ENCODE peak calls at places on chromosomes 13 and 19, in four cellular contexts. H, D, N and J are unnamed samples.

GRCh38 chr13:113724780-113725315 is 34.2 kb upstream of the TMEM255B start:
- DNase-seq in D (peak; percentile 45), H (peak; percentile 86), N (no peak), J (peak; percentile 66)

GRCh38 chr13:33185853-33186252 is 99.7 kb downstream of the STARD13 start:
- DNase-seq in D (peak; percentile 49), N (no peak), H (no peak), J (no peak)

GRCh38 chr19:3849092-3849491 is 19.7 kb downstream of the ZFR2 start:
- DNase-seq in D (no peak), N (no peak), H (peak; percentile 80), J (no peak)

GRCh38 chr13:24279706-24280105 is 29.7 kb upstream of the C1QTNF9 start:
- DNase-seq in N (no peak), H (no peak), D (peak; percentile 45), J (no peak)

GRCh38 chr13:41241626-41242025 is 21.8 kb downstream of the MTRF1 start:
- DNase-seq in H (no peak), N (no peak), D (no peak), J (no peak)

GRCh38 chr13:40780822-40781401 is 8.5 kb upstream of the SLC25A15 start:
- DNase-seq in N (no peak), H (peak; percentile 48), D (peak; percentile 44), J (no peak)

GRCh38 chr19:4633140-4633967 is 6.0 kb upstream of the TNFAIP8L1 start:
- DNase-seq in D (peak; percentile 90), N (no peak), H (peak; percentile 88), J (no peak)

GRCh38 chr19:49437231-49437630 is 4.1 kb downstream of the SLC17A7 start:
- DNase-seq in H (no peak), D (no peak), N (no peak), J (no peak)

GRCh38 chr19:15934332-15935078 is at the start of gene CYP4F11:
- DNase-seq in N (no peak), H (no peak), D (no peak), J (no peak)

GRCh38 chr13:24097064-24097463 is 63.5 kb upstream of the SPATA13 start:
- DNase-seq in D (peak; percentile 68), H (no peak), N (no peak), J (no peak)

GRCh38 chr13:26468203-26468602 is 89.3 kb upstream of the WASF3 start:
- DNase-seq in H (no peak), N (no peak), D (no peak), J (no peak)

GRCh38 chr13:30796833-30797601 is 61.7 kb downstream of the ALOX5AP start:
- DNase-seq in H (no peak), D (no peak), N (no peak), J (no peak)

GRCh38 chr13:114128624-114129522 is 3.5 kb downstream of the RASA3 start:
- DNase-seq in H (no peak), N (no peak), D (peak; percentile 98), J (no peak)

GRCh38 chr13:104286566-104287290 is 1220.5 kb upstream of the SLC10A2 start:
- DNase-seq in H (peak; percentile 37), N (no peak), D (no peak), J (peak; percentile 15)

GRCh38 chr13:70203661-70204229 is 95.5 kb upstream of the KLHL1 start:
- DNase-seq in D (no peak), N (no peak), H (no peak), J (no peak)

GRCh38 chr13:77896536-77896935 is 22.1 kb downstream of the EDNRB start:
- DNase-seq in D (peak; percentile 38), H (no peak), N (no peak), J (no peak)

GRCh38 chr19:37817180-37817911 is 38.0 kb upstream of the ZNF573 start:
- DNase-seq in N (peak; percentile 10), H (peak; percentile 91), D (no peak), J (peak; percentile 63)

GRCh38 chr13:42880241-42880640 is 98.9 kb downstream of the FAM216B start:
- DNase-seq in N (no peak), D (no peak), H (no peak), J (no peak)

GRCh38 chr13:41284512-41285288 is 21.3 kb upstream of the MTRF1 start:
- DNase-seq in D (no peak), H (no peak), N (no peak), J (no peak)

GRCh38 chr13:113034451-113035208 is 65.6 kb downstream of the MCF2L start:
- DNase-seq in D (peak; percentile 52), N (no peak), H (peak; percentile 60), J (peak; percentile 33)

GRCh38 chr19:15248648-15249559 is 16.7 kb upstream of the EPHX3 start:
- DNase-seq in N (no peak), D (peak; percentile 88), H (no peak), J (no peak)

GRCh38 chr19:53519431-53519830 is 18.5 kb upstream of the ZNF331 start:
- DNase-seq in H (no peak), N (no peak), D (no peak), J (no peak)

GRCh38 chr13:56735537-56735942 is 405.2 kb upstream of the PRR20A start:
- DNase-seq in N (no peak), D (no peak), H (peak; percentile 75), J (no peak)

GRCh38 chr13:40028446-40028845 is 373.0 kb downstream of the COG6 start:
- DNase-seq in H (no peak), N (no peak), D (no peak), J (no peak)

GRCh38 chr13:86585826-86586225 is 786.6 kb upstream of the SLITRK6 start:
- DNase-seq in N (no peak), H (no peak), D (peak; percentile 81), J (no peak)

GRCh38 chr13:46580362-46580839 is 27.4 kb downstream of the LRCH1 start:
- DNase-seq in D (no peak), H (no peak), N (no peak), J (no peak)

GRCh38 chr19:862529-863304 is 3.3 kb downstream of the CFD start:
- DNase-seq in H (peak; percentile 92), D (peak; percentile 60), N (peak; percentile 70), J (peak; percentile 57)

GRCh38 chr13:59300347-59301165 is 863.2 kb downstream of the DIAPH3 start:
- DNase-seq in H (no peak), D (no peak), N (no peak), J (no peak)

GRCh38 chr13:79451500-79451962 is 29.4 kb upstream of the NDFIP2 start:
- DNase-seq in H (peak; percentile 42), D (peak; percentile 96), N (no peak), J (no peak)

GRCh38 chr13:75877092-75877491 is 241.0 kb downstream of the LMO7 start:
- DNase-seq in N (no peak), H (no peak), D (no peak), J (peak; percentile 8)
- H2BK12ac ChIP-seq in N (no peak overlapping the region), H (no peak overlapping the region), D (peak overlapping the region; percentile 96), J (no peak overlapping the region)

GRCh38 chr19:39481229-39481545 is 549 bp downstream of the TIMM50 start:
- DNase-seq in H (no peak), N (no peak), D (peak; percentile 22), J (no peak)
- H3K18ac ChIP-seq in H (peak overlapping the region; percentile 69), N (peak overlapping the region; percentile 85), D (no peak overlapping the region), J (peak overlapping the region; percentile 95)

GRCh38 chr13:29521336-29521735 is 74.2 kb downstream of the SLC7A1 start:
- DNase-seq in N (no peak), H (no peak), D (no peak), J (no peak)

GRCh38 chr13:29522044-29522685 is 73.3 kb downstream of the SLC7A1 start:
- DNase-seq in D (peak; percentile 95), H (no peak), N (no peak), J (no peak)

GRCh38 chr13:29524176-29524575 is 71.3 kb downstream of the SLC7A1 start:
- DNase-seq in D (no peak), H (no peak), N (no peak), J (no peak)

GRCh38 chr13:29524641-29525040 is 70.8 kb downstream of the SLC7A1 start:
- DNase-seq in N (no peak), D (no peak), H (no peak), J (no peak)

DNA sequence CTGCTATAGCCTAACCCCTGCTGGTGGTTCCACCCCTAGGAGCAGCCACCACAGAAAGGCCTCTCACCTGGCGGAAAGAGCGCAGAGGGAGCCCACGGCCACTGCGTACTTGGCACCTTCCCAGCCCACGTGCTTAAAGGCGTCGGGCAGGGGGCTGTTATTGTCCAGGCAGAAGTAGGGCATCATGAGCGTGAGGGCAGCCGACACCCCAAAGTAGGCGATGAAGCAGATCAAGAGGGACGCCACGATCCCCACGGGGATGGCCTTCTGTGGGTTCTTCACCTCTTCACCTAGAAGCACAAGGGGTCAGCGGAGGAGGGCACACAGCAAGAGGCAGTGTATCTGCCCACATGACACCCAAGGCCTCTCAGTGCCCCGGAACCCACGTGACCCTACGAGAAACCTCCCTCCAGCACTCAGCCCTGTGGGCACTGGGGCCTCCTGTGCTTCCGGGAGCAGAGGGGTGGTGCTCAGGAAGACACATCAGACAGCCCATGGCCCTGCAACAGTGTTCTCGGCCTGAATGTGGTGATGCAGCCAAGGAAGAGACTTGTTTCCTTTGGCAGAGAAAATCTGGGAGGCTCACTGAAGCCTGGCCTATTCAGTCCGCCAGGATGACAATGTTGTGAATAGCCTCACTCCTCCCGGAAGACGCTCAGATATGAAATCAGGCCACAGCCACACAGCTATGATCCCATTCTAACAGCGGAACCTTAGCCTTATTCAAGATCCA is 72.1 kb downstream of the SLC7A1 start:
- DNase-seq in D (no peak), N (no peak), H (no peak), J (no peak)
- H2BK12ac ChIP-seq in D (no peak overlapping the region), N (no peak overlapping the region), H (no peak overlapping the region), J (no peak overlapping the region)

GRCh38 chr19:48394331-48395169 is 1.1 kb downstream of the GRIN2D start:
- DNase-seq in H (peak; percentile 46), D (no peak), N (no peak), J (no peak)
- H3K18ac ChIP-seq in H (no peak overlapping the region), D (peak overlapping the region; percentile 78), N (peak overlapping the region; percentile 62), J (peak overlapping the region; percentile 96)

GRCh38 chr19:7767487-7767886 is 4.4 kb downstream of the CLEC4M start:
- DNase-seq in N (no peak), H (no peak), D (no peak), J (no peak)

GRCh38 chr19:7759156-7759555 is 3.9 kb upstream of the CLEC4M start:
- DNase-seq in H (no peak), N (no peak), D (no peak), J (no peak)

GRCh38 chr19:7763696-7764095 is 653 bp downstream of the CLEC4M start:
- DNase-seq in D (no peak), N (no peak), H (no peak), J (no peak)

GRCh38 chr19:7766535-7766934 is 3.5 kb downstream of the CLEC4M start:
- DNase-seq in H (no peak), D (no peak), N (no peak), J (no peak)

GRCh38 chr19:7762719-7763293 is at the start of gene CLEC4M:
- DNase-seq in N (no peak), D (no peak), H (no peak), J (no peak)
- H2BK12ac ChIP-seq in N (no peak within 1 kb of the TSS), D (no peak within 1 kb of the TSS), H (no peak within 1 kb of the TSS), J (no peak within 1 kb of the TSS)